ENCODE peak calls at places on chromosomes 4 and X, in four cellular contexts. One of them, this sample, is unnamed.

GRCh38 chr4:2393353-2394270 is 24.8 kb downstream of the ZFYVE28 start:
- DNase-seq in sigmoid colon: no peak
- DNase-seq in lung: no peak
- DNase-seq in cardiac muscle cell: peak
- DNase-seq in this sample: no peak

GRCh38 chrX:135951291-135951690 is 22.5 kb downstream of the MMGT1 start:
- DNase-seq in sigmoid colon: no peak
- DNase-seq in lung: no peak
- DNase-seq in cardiac muscle cell: no peak
- DNase-seq in this sample: no peak

GRCh38 chr4:139853309-139853708 is 187.7 kb downstream of the MGST2 start:
- DNase-seq in sigmoid colon: no peak
- DNase-seq in lung: no peak
- DNase-seq in cardiac muscle cell: no peak
- DNase-seq in this sample: no peak

GRCh38 chr4:5808081-5808741 is 84.7 kb downstream of the CRMP1 start:
- DNase-seq in sigmoid colon: peak
- DNase-seq in lung: no peak
- DNase-seq in cardiac muscle cell: peak
- DNase-seq in this sample: no peak

GRCh38 chrX:19893722-19894121 is 6.3 kb upstream of the SH3KBP1 start:
- DNase-seq in sigmoid colon: no peak
- DNase-seq in lung: no peak
- DNase-seq in cardiac muscle cell: peak
- DNase-seq in this sample: no peak

GRCh38 chr4:150960818-150961217 is 54.3 kb downstream of the LRBA start:
- DNase-seq in sigmoid colon: no peak
- DNase-seq in lung: no peak
- DNase-seq in cardiac muscle cell: peak
- DNase-seq in this sample: no peak

GRCh38 chr4:39446842-39447573 is 11.7 kb downstream of the RPL9 start:
- DNase-seq in sigmoid colon: peak
- DNase-seq in lung: peak
- DNase-seq in cardiac muscle cell: peak
- DNase-seq in this sample: no peak

GRCh38 chr4:149735796-149736195 is 79.8 kb downstream of the IQCM start:
- DNase-seq in sigmoid colon: no peak
- DNase-seq in lung: no peak
- DNase-seq in cardiac muscle cell: peak
- DNase-seq in this sample: no peak

GRCh38 chr4:111718763-111719537 is 426.3 kb upstream of the FAM241A start:
- DNase-seq in sigmoid colon: no peak
- DNase-seq in lung: no peak
- DNase-seq in cardiac muscle cell: no peak
- DNase-seq in this sample: no peak

GRCh38 chrX:129193357-129193756 is 329.9 kb downstream of the SMARCA1 start:
- DNase-seq in sigmoid colon: no peak
- DNase-seq in lung: no peak
- DNase-seq in cardiac muscle cell: no peak
- DNase-seq in this sample: no peak

GRCh38 chr4:160020804-160021203 is 917.9 kb downstream of the RAPGEF2 start:
- DNase-seq in sigmoid colon: no peak
- DNase-seq in lung: no peak
- DNase-seq in cardiac muscle cell: no peak
- DNase-seq in this sample: no peak

GRCh38 chrX:8731579-8732395 is at the start of gene ANOS1:
- DNase-seq in sigmoid colon: peak
- DNase-seq in lung: peak
- DNase-seq in cardiac muscle cell: peak
- DNase-seq in this sample: no peak

GRCh38 chrX:72041901-72042859 is 89.5 kb downstream of the RTL5 start:
- DNase-seq in sigmoid colon: peak
- DNase-seq in lung: no peak
- DNase-seq in cardiac muscle cell: peak
- DNase-seq in this sample: no peak

GRCh38 chrX:47148946-47149345 is 3.9 kb downstream of the RBM10 start:
- DNase-seq in sigmoid colon: no peak
- DNase-seq in lung: no peak
- DNase-seq in cardiac muscle cell: peak
- DNase-seq in this sample: no peak

GRCh38 chr4:11529625-11530201 is 101.0 kb upstream of the HS3ST1 start:
- DNase-seq in sigmoid colon: no peak
- DNase-seq in lung: no peak
- DNase-seq in cardiac muscle cell: peak
- DNase-seq in this sample: no peak

GRCh38 chr4:173913496-173913895 is 370.0 kb downstream of the FBXO8 start:
- DNase-seq in sigmoid colon: no peak
- DNase-seq in lung: no peak
- DNase-seq in cardiac muscle cell: no peak
- DNase-seq in this sample: no peak

GRCh38 chr4:133131829-133132485 is 17.1 kb upstream of the PCDH10 start:
- DNase-seq in sigmoid colon: no peak
- DNase-seq in lung: no peak
- DNase-seq in cardiac muscle cell: peak
- DNase-seq in this sample: no peak

GRCh38 chr4:8079916-8080753 is 78.5 kb downstream of the ABLIM2 start:
- DNase-seq in sigmoid colon: no peak
- DNase-seq in lung: no peak
- DNase-seq in cardiac muscle cell: no peak
- DNase-seq in this sample: no peak

GRCh38 chrX:140354431-140355120 is 150.3 kb downstream of the SOX3 start:
- DNase-seq in sigmoid colon: no peak
- DNase-seq in lung: no peak
- DNase-seq in cardiac muscle cell: no peak
- DNase-seq in this sample: no peak

GRCh38 chr4:55549888-55550287 is 3.2 kb upstream of the CLOCK start:
- DNase-seq in sigmoid colon: no peak
- DNase-seq in lung: no peak
- DNase-seq in cardiac muscle cell: peak
- DNase-seq in this sample: peak

GRCh38 chrX:128816919-128817318 is 706.4 kb downstream of the SMARCA1 start:
- DNase-seq in sigmoid colon: no peak
- DNase-seq in lung: no peak
- DNase-seq in cardiac muscle cell: no peak
- DNase-seq in this sample: no peak

GRCh38 chr4:169010125-169011023 is at the start of gene CBR4:
- DNase-seq in sigmoid colon: peak
- DNase-seq in lung: peak
- DNase-seq in cardiac muscle cell: peak
- DNase-seq in this sample: peak

GRCh38 chr4:10730590-10730989 is 46.0 kb upstream of the CLNK start:
- DNase-seq in sigmoid colon: no peak
- DNase-seq in lung: no peak
- DNase-seq in cardiac muscle cell: no peak
- DNase-seq in this sample: no peak

DNA sequence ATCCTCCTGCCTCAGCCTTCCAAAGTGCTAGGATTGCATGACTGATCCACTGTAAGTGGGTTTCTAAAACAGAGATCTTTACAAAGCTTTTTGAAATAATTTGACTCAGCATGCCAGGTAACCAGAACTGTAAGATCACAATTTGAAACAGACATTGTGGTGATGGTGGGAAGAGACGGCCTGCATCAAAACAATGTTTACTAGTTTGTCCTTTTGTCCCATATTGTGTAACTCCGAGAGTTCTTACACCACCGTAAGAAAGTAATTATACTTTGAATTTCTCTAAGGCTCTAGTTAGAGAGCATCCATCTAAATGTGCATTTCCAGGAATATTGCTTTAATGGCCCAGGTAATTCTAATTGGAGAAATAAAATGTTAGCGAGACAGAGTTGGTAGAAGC is 594 bp upstream of the ARHGAP24 start:
- DNase-seq in sigmoid colon: no peak
- DNase-seq in lung: no peak
- DNase-seq in cardiac muscle cell: no peak
- DNase-seq in this sample: no peak
- H3K4me3 ChIP-seq in sigmoid colon: no peak
- H3K4me3 ChIP-seq in lung: no peak
- H3K4me3 ChIP-seq in cardiac muscle cell: peak
- H3K4me3 ChIP-seq in this sample: no peak

GRCh38 chr4:189792819-189793618 is 147.7 kb upstream of the FRG1 start:
- DNase-seq in sigmoid colon: peak
- DNase-seq in lung: peak
- DNase-seq in cardiac muscle cell: peak
- DNase-seq in this sample: peak
- H3K4me3 ChIP-seq in sigmoid colon: no peak
- H3K4me3 ChIP-seq in lung: no peak
- H3K4me3 ChIP-seq in cardiac muscle cell: no peak
- H3K4me3 ChIP-seq in this sample: no peak

DNA sequence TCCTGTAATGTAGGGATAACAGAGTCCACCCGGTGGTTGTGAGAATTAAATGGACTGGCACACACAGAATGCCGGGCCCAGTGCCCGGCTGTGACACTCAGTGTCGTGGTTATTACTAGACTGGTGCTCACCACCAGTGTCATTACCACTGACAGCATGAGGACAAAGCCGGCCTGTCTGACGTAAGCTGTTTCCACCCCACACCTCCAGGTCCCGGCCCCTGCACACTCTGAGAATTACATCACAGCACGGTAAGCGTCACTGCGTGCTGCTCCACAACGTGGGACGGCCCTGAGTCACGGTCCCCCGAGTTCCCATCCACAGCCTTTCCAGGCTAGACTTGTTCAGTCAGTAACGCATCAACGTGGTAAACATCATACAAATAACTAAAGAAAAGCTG is 22.9 kb downstream of the FAT1 start:
- DNase-seq in sigmoid colon: peak
- DNase-seq in lung: no peak
- DNase-seq in cardiac muscle cell: peak
- DNase-seq in this sample: no peak
- H3K4me3 ChIP-seq in sigmoid colon: no peak
- H3K4me3 ChIP-seq in lung: no peak
- H3K4me3 ChIP-seq in cardiac muscle cell: no peak
- H3K4me3 ChIP-seq in this sample: no peak

DNA sequence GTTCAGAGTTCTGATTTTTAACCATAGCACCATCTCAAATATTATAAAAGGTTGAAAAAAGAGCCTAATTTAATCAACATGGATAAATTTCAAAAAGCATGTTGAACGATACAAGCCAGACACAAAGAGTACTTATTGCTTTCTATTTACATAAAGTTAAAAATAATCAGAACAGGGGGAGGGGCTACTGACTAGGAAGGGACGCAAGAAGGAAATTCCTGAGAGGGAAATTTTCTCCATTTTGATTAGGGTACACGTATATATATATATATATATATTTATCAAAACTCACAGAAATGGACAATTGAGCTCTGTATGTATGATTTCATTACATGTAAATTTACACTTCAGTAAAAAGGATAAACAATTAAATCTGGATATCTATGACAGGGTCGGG is 482 bp upstream of the MBTPS2 start:
- DNase-seq in sigmoid colon: no peak
- DNase-seq in lung: no peak
- DNase-seq in cardiac muscle cell: peak
- DNase-seq in this sample: no peak
- H3K4me3 ChIP-seq in sigmoid colon: peak
- H3K4me3 ChIP-seq in lung: no peak
- H3K4me3 ChIP-seq in cardiac muscle cell: peak
- H3K4me3 ChIP-seq in this sample: peak

GRCh38 chrX:3549442-3549875 is 164.0 kb downstream of the PRKX start:
- DNase-seq in sigmoid colon: no peak
- DNase-seq in lung: no peak
- DNase-seq in cardiac muscle cell: peak
- DNase-seq in this sample: no peak
- H3K4me3 ChIP-seq in sigmoid colon: no peak
- H3K4me3 ChIP-seq in lung: no peak
- H3K4me3 ChIP-seq in cardiac muscle cell: no peak
- H3K4me3 ChIP-seq in this sample: no peak

This sample was measured in kidney epithelial cell.